ENCODE peak calls at places on chromosomes 4 and X, in ten cellular contexts. V, Q, W, J, G, Y, X, K, F and R are unnamed samples.

GRCh38 chr4:134426821-134427220 is 225.2 kb upstream of the PABPC4L start:
- DNase-seq in V (no peak), F (no peak), G (no peak), W (no peak), K (no peak), X (no peak), Q (no peak), J (no peak), Y (no peak), R (no peak)

GRCh38 chr4:181479145-181479544 is 764.1 kb upstream of the TENM3 start:
- DNase-seq in K (no peak), J (no peak), X (no peak), F (no peak), V (no peak), G (no peak), W (peak; percentile 24), Y (no peak), Q (no peak), R (no peak)

GRCh38 chr4:73661646-73662119 is 41.4 kb upstream of the RASSF6 start:
- DNase-seq in J (no peak), V (peak; percentile 99), K (no peak), F (no peak), Q (no peak), W (no peak), G (peak; percentile 95), Y (no peak), X (no peak), R (no peak)

GRCh38 chrX:101485212-101486064 is at the start of gene ARMCX4:
- DNase-seq in V (peak; percentile 62), F (peak; percentile 49), Y (peak; percentile 88), K (no peak), X (peak; percentile 80), J (peak; percentile 55), W (peak; percentile 82), Q (peak; percentile 13), G (peak; percentile 76), R (no peak)

GRCh38 chrX:9662148-9662547 is 103.5 kb downstream of the GPR143 start:
- DNase-seq in Q (no peak), Y (no peak), X (no peak), G (peak; percentile 67), K (no peak), F (no peak), J (no peak), W (no peak), V (peak; percentile 77), R (no peak)

GRCh38 chr4:74619931-74620702 is 174.2 kb downstream of the BTC start:
- DNase-seq in J (no peak), G (peak; percentile 33), W (no peak), X (no peak), F (no peak), Q (no peak), V (peak; percentile 27), Y (no peak), K (no peak), R (no peak)

GRCh38 chr4:84901173-84901572 is 65.3 kb downstream of the WDFY3 start:
- DNase-seq in V (no peak), X (no peak), Q (no peak), J (no peak), F (no peak), G (no peak), W (no peak), Y (no peak), K (no peak), R (no peak)

GRCh38 chr4:103885152-103885551 is 165.4 kb upstream of the TACR3 start:
- DNase-seq in V (no peak), Q (no peak), X (no peak), K (no peak), G (no peak), W (no peak), F (no peak), Y (no peak), J (no peak), R (no peak)

GRCh38 chr4:132710971-132711370 is 438.1 kb upstream of the PCDH10 start:
- DNase-seq in Y (no peak), K (no peak), X (no peak), G (no peak), J (no peak), V (no peak), W (no peak), Q (no peak), F (no peak), R (no peak)
- H3K4me1 ChIP-seq in Y (no peaks in the 10 kb centered on the region), K (no peaks in the 10 kb centered on the region), X (no peaks in the 10 kb centered on the region), G (no peaks in the 10 kb centered on the region), J (no peaks in the 10 kb centered on the region), V (no peaks in the 10 kb centered on the region), W (no peaks in the 10 kb centered on the region), Q (no peaks in the 10 kb centered on the region), F (no peaks in the 10 kb centered on the region), R (no peaks in the 10 kb centered on the region)

DNA sequence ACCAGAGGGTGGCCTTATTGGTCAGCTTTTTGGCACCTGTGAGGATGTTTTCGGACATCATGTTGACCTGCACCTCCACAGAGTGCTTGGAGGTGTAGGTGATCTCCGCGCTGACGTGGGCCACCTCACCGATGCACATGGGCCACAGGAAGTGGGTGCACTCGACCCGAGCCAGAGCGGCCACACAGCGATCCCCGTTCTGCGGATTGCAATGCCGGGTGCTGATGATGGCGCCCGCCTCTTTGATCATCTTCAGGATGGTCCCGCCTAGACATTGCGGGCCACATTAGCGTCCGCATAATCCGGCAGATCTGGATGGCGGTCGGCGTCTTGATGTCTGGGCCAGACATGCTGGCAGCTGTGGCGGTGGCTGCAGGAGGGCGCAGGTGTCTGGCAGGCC is 12.9 kb upstream of the N4BP2 start:
- DNase-seq in V (no peak), G (no peak), Y (no peak), X (no peak), K (no peak), J (no peak), W (no peak), Q (no peak), F (no peak), R (no peak)
- H3K27me3 ChIP-seq in V (no peaks in the 10 kb centered on the region), G (no peaks in the 10 kb centered on the region), Y (no peaks in the 10 kb centered on the region), X (no peaks in the 10 kb centered on the region), K (no peaks in the 10 kb centered on the region), J (no peaks in the 10 kb centered on the region), W (no peaks in the 10 kb centered on the region), Q (no peaks in the 10 kb centered on the region), F (no peaks in the 10 kb centered on the region), R (no peaks in the 10 kb centered on the region)

DNA sequence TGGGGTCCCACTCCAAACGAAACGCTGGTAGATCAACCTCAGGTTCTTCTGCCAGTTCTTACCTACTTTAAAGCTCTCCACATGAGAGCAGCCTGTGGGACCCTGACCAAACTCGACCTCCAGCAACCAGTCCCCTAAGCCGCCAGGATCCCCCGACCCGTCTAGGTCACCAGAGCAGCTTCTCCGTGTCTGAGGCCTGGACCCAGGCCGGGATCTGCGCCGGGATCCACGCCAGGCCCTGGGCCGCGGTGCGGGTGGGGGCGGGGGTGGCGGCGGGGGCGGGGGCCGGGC is 1.4 kb downstream of the USP51 start:
- DNase-seq in K (no peak), F (no peak), G (no peak), W (no peak), J (no peak), V (no peak), X (no peak), Y (no peak), Q (no peak), R (no peak)
- H3K4me3 ChIP-seq in K (peak overlapping the region; percentile 80), F (peak overlapping the region; percentile 77), G (no peak overlapping the region), W (peak overlapping the region; percentile 61), J (peak overlapping the region; percentile 77), V (peak overlapping the region; percentile 40), X (peak overlapping the region; percentile 92), Y (peak overlapping the region; percentile 80), Q (peak overlapping the region; percentile 51), R (no peak overlapping the region)

GRCh38 chrX:119041175-119041574 is 31.6 kb upstream of the CT47C1 start:
- DNase-seq in X (no peak), F (peak; percentile 82), W (no peak), Y (no peak), J (peak; percentile 49), G (peak; percentile 83), K (peak; percentile 43), Q (peak; percentile 13), V (peak; percentile 88), R (peak; percentile 41)

GRCh38 chrX:119042996-119043395 is 29.8 kb upstream of the CT47C1 start:
- DNase-seq in W (no peak), V (no peak), K (no peak), Y (no peak), Q (no peak), X (no peak), G (no peak), J (no peak), F (no peak), R (no peak)

GRCh38 chrX:119042040-119042439 is 30.8 kb upstream of the CT47C1 start:
- DNase-seq in Y (no peak), W (no peak), G (no peak), J (no peak), Q (no peak), K (no peak), V (no peak), X (no peak), F (no peak), R (no peak)

GRCh38 chrX:119036369-119037029 is 36.3 kb upstream of the CT47C1 start:
- DNase-seq in J (no peak), Y (no peak), X (no peak), F (no peak), G (peak; percentile 34), W (no peak), Q (no peak), V (peak; percentile 9), K (no peak), R (no peak)

DNA sequence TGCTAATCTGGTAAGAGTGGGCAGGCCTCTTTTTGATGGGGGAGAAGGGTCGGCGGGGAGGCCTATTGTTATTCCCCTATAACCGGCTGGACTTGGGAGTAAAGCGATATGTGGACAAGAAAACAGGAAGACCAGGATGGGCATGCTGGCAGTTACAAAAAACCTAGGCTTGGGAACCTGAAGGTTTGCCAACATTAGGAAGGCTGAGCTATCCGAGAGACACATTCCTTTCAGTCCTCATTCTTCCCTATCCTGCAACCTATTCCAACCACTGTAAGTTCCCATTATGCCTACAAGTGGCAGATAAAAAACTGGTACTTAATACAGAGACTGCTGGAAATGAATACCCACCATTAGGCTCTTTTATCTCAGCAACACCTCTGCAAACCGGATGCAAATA is 32.4 kb upstream of the CT47C1 start:
- DNase-seq in G (peak; percentile 13), J (no peak), W (no peak), F (no peak), K (no peak), V (no peak), Q (no peak), Y (peak; percentile 43), X (no peak), R (no peak)
- H3K4me1 ChIP-seq in G (peaks cover 24% of the 10 kb centered on the region), J (peaks cover 4% of the 10 kb centered on the region), W (no peaks in the 10 kb centered on the region), F (no peaks in the 10 kb centered on the region), K (no peaks in the 10 kb centered on the region), V (peaks cover 3% of the 10 kb centered on the region), Q (no peaks in the 10 kb centered on the region), Y (peaks cover 11% of the 10 kb centered on the region), X (no peaks in the 10 kb centered on the region), R (peaks cover 5% of the 10 kb centered on the region)

DNA sequence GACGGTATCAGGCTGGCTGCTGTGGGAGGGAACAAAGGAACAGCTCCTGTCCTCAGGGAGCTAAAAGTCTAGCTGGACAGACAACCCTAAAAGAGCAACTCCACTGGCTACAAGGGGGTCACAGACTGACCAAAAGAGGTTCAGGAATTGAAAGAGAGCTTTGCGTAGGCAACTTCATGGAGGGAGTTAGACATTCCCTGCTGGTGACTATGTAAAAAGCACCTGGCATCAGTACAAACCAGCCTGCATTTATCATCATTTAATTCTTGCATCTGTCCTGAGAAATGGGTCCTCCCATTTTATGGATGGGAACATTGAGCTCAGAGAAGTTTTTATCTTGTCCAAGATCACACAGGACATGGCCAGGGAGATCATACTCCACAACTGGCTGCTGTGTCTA is 1.4 kb upstream of the LGI2 start:
- DNase-seq in F (no peak), G (peak; percentile 64), W (no peak), Q (no peak), V (peak; percentile 5), X (no peak), Y (no peak), K (no peak), J (no peak), R (no peak)
- H3K27me3 ChIP-seq in F (no peaks in the 10 kb centered on the region), G (peaks cover 52% of the 10 kb centered on the region), W (peaks cover 54% of the 10 kb centered on the region), Q (peaks cover 5% of the 10 kb centered on the region), V (peaks cover 53% of the 10 kb centered on the region), X (no peaks in the 10 kb centered on the region), Y (peaks cover 35% of the 10 kb centered on the region), K (no peaks in the 10 kb centered on the region), J (no peaks in the 10 kb centered on the region), R (no peaks in the 10 kb centered on the region)

GRCh38 chrX:114924423-114924822 is 93.0 kb downstream of the IL13RA2 start:
- DNase-seq in F (no peak), V (no peak), G (peak; percentile 20), J (no peak), X (no peak), K (no peak), Y (no peak), Q (no peak), W (no peak), R (no peak)
- H3K4me3 ChIP-seq in F (no peak overlapping the region), V (no peak overlapping the region), G (no peak overlapping the region), J (no peak overlapping the region), X (no peak overlapping the region), K (peak overlapping the region; percentile 39), Y (no peak overlapping the region), Q (no peak overlapping the region), W (no peak overlapping the region), R (no peak overlapping the region)